ENCODE peak calls at places on chromosomes 12 and 14, in four cellular contexts. One of them, this sample, is unnamed.

GRCh38 chr14:74547331-74547927 is 53.9 kb downstream of the ISCA2 start:
- DNase-seq in A549: no peak
- DNase-seq in WTC11: peak; percentile 56
- DNase-seq in K562: no peak
- DNase-seq in this sample: no peak

GRCh38 chr14:76348898-76349297 is 27.0 kb upstream of the ESRRB start:
- DNase-seq in WTC11: no peak
- DNase-seq in A549: no peak
- DNase-seq in K562: no peak
- DNase-seq in this sample: no peak

GRCh38 chr12:99600388-99600787 is 47.2 kb upstream of the GARIN6 start:
- DNase-seq in K562: no peak
- DNase-seq in WTC11: no peak
- DNase-seq in A549: no peak
- DNase-seq in this sample: no peak

GRCh38 chr14:92892589-92892988 is 30.4 kb upstream of the CHGA start:
- DNase-seq in K562: peak; percentile 7
- DNase-seq in A549: no peak
- DNase-seq in WTC11: no peak
- DNase-seq in this sample: no peak

GRCh38 chr12:13114251-13115052 is 11.0 kb upstream of the GSG1 start:
- DNase-seq in WTC11: peak; percentile 38
- DNase-seq in A549: no peak
- DNase-seq in K562: no peak
- DNase-seq in this sample: no peak

GRCh38 chr14:90742709-90743108 is 73.5 kb downstream of the TTC7B start:
- DNase-seq in A549: no peak
- DNase-seq in WTC11: no peak
- DNase-seq in K562: no peak
- DNase-seq in this sample: no peak

GRCh38 chr12:92478692-92479091 is 224.1 kb upstream of the PLEKHG7 start:
- DNase-seq in WTC11: no peak
- DNase-seq in K562: no peak
- DNase-seq in A549: no peak
- DNase-seq in this sample: no peak

GRCh38 chr12:75852143-75852542 is 179.4 kb downstream of the PHLDA1 start:
- DNase-seq in WTC11: no peak
- DNase-seq in A549: no peak
- DNase-seq in K562: no peak
- DNase-seq in this sample: no peak

GRCh38 chr14:65704412-65704811 is 291.9 kb downstream of the FUT8 start:
- DNase-seq in K562: no peak
- DNase-seq in A549: no peak
- DNase-seq in WTC11: no peak
- DNase-seq in this sample: no peak

GRCh38 chr14:91317381-91318313 is 73.1 kb upstream of the GPR68 start:
- DNase-seq in A549: no peak
- DNase-seq in K562: peak; percentile 18
- DNase-seq in WTC11: no peak
- DNase-seq in this sample: no peak

GRCh38 chr12:29200586-29200985 is 51.5 kb downstream of the FAR2 start:
- DNase-seq in K562: no peak
- DNase-seq in WTC11: no peak
- DNase-seq in A549: no peak
- DNase-seq in this sample: no peak

GRCh38 chr12:49367381-49368239 is at the start of gene SPATS2:
- DNase-seq in A549: peak; percentile 26
- DNase-seq in K562: no peak
- DNase-seq in WTC11: peak; percentile 99
- DNase-seq in this sample: no peak

GRCh38 chr14:39957987-39958386 is 525.8 kb upstream of the FBXO33 start:
- DNase-seq in A549: no peak
- DNase-seq in K562: no peak
- DNase-seq in WTC11: no peak
- DNase-seq in this sample: no peak

GRCh38 chr12:92596388-92596787 is 106.4 kb upstream of the PLEKHG7 start:
- DNase-seq in WTC11: no peak
- DNase-seq in K562: no peak
- DNase-seq in A549: peak; percentile 30
- DNase-seq in this sample: no peak

GRCh38 chr12:110658882-110659281 is 30.0 kb downstream of the HVCN1 start:
- DNase-seq in A549: no peak
- DNase-seq in WTC11: no peak
- DNase-seq in K562: no peak
- DNase-seq in this sample: no peak
- TF ChIP-seq NR3C1 in A549: no peak
- TF ChIP-seq NR3C1 in WTC11: no peak
- TF ChIP-seq NR3C1 in K562: no peak
- TF ChIP-seq NR3C1 in this sample: no peak

DNA sequence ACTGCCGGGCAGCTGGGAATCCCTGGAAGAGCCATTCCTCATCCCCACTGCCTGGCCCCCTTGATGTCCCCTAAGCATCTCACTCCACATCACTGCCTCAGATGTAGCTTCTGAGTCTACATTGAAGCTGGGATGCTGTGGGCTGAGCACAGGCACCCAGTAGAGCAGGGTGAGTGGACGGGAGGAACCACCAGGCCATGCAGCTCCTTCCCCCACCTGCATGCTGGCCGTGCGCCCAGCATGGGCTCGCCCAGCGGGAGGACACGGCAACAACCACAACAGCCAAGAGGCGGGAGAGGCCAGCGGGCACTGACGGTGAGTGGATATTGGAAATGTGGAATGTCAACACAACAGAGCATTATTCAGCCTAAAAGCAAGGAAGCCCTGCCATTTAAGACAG is 310.9 kb downstream of the ADGRD1 start:
- DNase-seq in WTC11: no peak
- DNase-seq in K562: no peak
- DNase-seq in A549: peak; percentile 81
- DNase-seq in this sample: no peak
- TF ChIP-seq NR3C1 in WTC11: no peak
- TF ChIP-seq NR3C1 in K562: no peak
- TF ChIP-seq NR3C1 in A549: no peak
- TF ChIP-seq NR3C1 in this sample: no peak

GRCh38 chr12:41189395-41190251 is 1.5 kb downstream of the PDZRN4 start:
- DNase-seq in A549: no peak
- DNase-seq in WTC11: peak; percentile 27
- DNase-seq in K562: no peak
- DNase-seq in this sample: no peak
- TF ChIP-seq NR3C1 in A549: no peak
- TF ChIP-seq NR3C1 in WTC11: no peak
- TF ChIP-seq NR3C1 in K562: no peak
- TF ChIP-seq NR3C1 in this sample: no peak

DNA sequence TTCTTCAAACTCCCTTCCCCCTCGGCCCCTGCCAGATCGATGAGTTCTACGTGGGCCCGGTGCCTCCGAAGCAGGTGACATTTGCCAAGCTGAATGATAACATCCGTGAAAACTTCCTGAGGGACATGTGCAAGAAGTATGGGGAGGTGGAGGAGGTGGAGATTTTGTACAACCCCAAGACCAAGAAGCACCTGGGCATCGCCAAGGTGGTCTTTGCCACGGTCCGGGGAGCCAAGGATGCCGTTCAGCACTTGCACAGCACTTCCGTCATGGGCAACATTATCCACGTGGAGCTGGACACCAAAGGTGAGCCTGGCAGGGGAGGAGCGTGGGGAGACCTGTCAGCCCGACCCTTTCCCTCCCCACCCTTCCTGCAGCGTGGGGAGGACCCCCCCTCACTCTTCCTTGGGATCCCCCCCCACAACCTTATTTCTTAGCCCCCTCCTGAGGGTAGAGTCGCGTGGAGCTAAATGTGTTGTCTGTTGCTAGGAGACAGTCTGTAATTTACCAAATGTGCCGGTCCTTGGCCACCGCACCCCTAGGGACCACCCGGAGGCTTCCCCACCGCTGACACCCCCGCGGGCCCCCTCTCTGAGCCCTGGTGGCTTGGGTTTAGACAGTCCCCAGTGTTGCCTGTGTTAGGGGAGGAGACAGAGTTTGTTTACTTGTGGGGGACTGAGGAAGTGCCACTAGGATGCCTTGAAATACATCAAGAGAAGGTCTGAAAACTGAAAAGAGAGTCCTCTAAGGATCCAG is 2.2 kb downstream of the SETD1B start:
- DNase-seq in A549: peak; percentile 48
- DNase-seq in WTC11: no peak
- DNase-seq in K562: no peak
- DNase-seq in this sample: no peak
- TF ChIP-seq NR3C1 in A549: no peak
- TF ChIP-seq NR3C1 in WTC11: no peak
- TF ChIP-seq NR3C1 in K562: no peak
- TF ChIP-seq NR3C1 in this sample: no peak

This sample was measured in HepG2.